ENCODE peak calls at places on chromosomes 16 and 17, in five cellular contexts. Q is cardiac fibroblast; M is CD8-positive, alpha-beta T cell; E is OCI-LY7; F is lower leg skin. U is an unnamed sample.

GRCh38 chr17:40100669-40101366 is 429 bp upstream of the NR1D1 start:
- DNase-seq in Q (peak; percentile 99), M (peak; percentile 67), E (peak; percentile 93), F (peak; percentile 99), U (peak; percentile 96)

GRCh38 chr17:44636562-44636961 is 19.7 kb upstream of the MEIOC start:
- DNase-seq in Q (peak; percentile 70), M (no peak), E (peak; percentile 45), F (no peak), U (no peak)

GRCh38 chr16:6231351-6231750 is 1101.3 kb upstream of the RBFOX1 start:
- DNase-seq in Q (no peak), M (no peak), E (no peak), F (no peak), U (no peak)

GRCh38 chr16:24279982-24280381 is 23.8 kb downstream of the CACNG3 start:
- DNase-seq in Q (no peak), M (no peak), E (no peak), F (no peak), U (no peak)

GRCh38 chr16:20918486-20919239 is 18.1 kb downstream of the LYRM1 start:
- DNase-seq in Q (peak; percentile 83), M (no peak), E (no peak), F (peak; percentile 44), U (no peak)

GRCh38 chr16:78140818-78141466 is 41.5 kb downstream of the WWOX start:
- DNase-seq in Q (no peak), M (no peak), E (no peak), F (no peak), U (no peak)

GRCh38 chr16:4500283-4500682 is 24.1 kb downstream of the HMOX2 start:
- DNase-seq in Q (peak; percentile 87), M (no peak), E (no peak), F (peak; percentile 41), U (no peak)

GRCh38 chr17:28849281-28849680 is 5.5 kb upstream of the ERAL1 start:
- DNase-seq in Q (no peak), M (no peak), E (no peak), F (no peak), U (no peak)

GRCh38 chr16:81932668-81933067 is 78.6 kb downstream of the SDR42E1 start:
- DNase-seq in Q (no peak), M (no peak), E (no peak), F (no peak), U (no peak)

GRCh38 chr17:66185842-66186241 is 6.1 kb downstream of the CEP112 start:
- DNase-seq in Q (no peak), M (no peak), E (no peak), F (no peak), U (no peak)

GRCh38 chr16:967077-967541 is 3.7 kb downstream of the LMF1 start:
- DNase-seq in Q (no peak), M (no peak), E (no peak), F (no peak), U (no peak)

GRCh38 chr16:83967091-83967490 is 953 bp upstream of the NECAB2 start:
- DNase-seq in Q (no peak), M (no peak), E (no peak), F (no peak), U (no peak)

GRCh38 chr17:12898110-12898509 is 108.8 kb downstream of the ARHGAP44 start:
- DNase-seq in Q (no peak), M (no peak), E (no peak), F (no peak), U (no peak)

GRCh38 chr16:87501117-87501516 is 8.3 kb upstream of the ZCCHC14 start:
- DNase-seq in Q (no peak), M (no peak), E (no peak), F (no peak), U (no peak)

GRCh38 chr17:39016193-39017153 is 49.3 kb upstream of the FBXO47 start:
- DNase-seq in Q (peak; percentile 68), M (no peak), E (no peak), F (no peak), U (no peak)

GRCh38 chr17:69723741-69724140 is 309.2 kb downstream of the MAP2K6 start:
- DNase-seq in Q (peak; percentile 38), M (no peak), E (no peak), F (no peak), U (no peak)
- TF ChIP-seq CTCF in Q (peak; percentile 21), M (no peak), E (peak; percentile 31), F (no peak), U (no peak)

DNA sequence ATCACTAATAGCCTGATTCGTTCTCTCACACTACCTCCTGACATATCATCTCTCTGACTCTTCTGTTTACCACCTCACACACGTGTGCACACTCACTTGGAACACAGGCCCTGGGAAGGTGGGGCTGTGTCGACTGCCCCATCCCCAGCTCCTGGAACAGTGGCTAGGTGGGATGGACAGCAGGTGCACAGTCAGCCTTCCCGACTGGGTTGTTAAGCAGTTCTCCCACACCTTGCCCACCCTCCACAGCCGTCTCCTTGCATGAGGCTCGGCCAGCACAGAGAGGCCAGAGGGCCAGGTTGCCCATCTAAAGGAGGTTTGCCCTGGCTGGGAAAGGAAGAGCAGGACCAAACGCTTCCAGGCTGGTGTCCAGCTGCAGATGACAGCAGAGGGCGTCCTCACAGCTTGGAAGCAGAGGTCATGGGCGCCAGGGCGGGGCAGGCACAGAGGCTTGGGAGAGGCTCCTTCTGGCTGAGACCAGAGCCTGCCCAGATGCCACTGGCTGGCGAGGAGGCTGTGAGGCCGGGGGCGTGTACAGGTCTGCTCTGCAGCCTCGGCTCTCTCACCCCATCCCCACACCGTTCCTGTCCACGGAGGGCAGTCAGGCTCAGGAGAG is 92.8 kb downstream of the AMFR start:
- DNase-seq in Q (peak; percentile 67), M (no peak), E (no peak), F (peak; percentile 54), U (no peak)
- TF ChIP-seq CTCF in Q (peak; percentile 51), M (no peak), E (no peak), F (no peak), U (peak; percentile 60)

DNA sequence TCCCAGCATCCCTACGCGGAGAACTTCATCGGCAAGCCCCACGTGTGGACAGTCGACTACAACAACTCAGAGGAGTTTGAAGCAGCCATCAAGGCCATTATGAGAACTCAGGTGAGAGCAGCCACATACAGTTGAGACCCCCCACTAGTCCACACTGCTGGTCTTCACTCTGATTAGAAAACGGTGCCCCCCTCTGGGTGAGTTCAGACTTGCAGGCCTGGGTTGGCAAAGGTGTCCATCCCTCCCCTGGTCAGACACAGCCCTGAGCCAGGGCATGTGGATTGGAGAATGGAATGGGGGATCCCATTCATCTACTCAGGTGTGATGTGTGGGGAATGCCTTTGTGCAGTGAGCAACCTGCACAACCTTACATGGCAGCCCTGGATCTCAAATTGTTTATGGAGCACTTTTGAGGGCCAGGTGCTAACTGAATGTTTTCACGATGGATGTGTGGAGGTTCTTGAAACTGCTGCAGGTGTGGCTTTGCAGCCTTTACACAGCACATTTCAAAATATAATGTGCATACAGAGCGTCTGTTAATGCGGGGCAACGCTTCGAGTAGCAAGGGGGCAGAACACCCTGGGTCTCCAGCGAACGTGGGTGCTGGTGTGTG is 72.6 kb downstream of the MGAT5B start:
- DNase-seq in Q (no peak), M (no peak), E (peak; percentile 58), F (no peak), U (no peak)
- TF ChIP-seq CTCF in Q (peak; percentile 10), M (no peak), E (peak; percentile 79), F (no peak), U (peak; percentile 37)

GRCh38 chr16:50767197-50767596 is 25.3 kb downstream of the CYLD start:
- DNase-seq in Q (no peak), M (no peak), E (no peak), F (no peak), U (no peak)
- TF ChIP-seq CTCF in Q (no peak), M (no peak), E (no peak), F (no peak), U (no peak)

DNA sequence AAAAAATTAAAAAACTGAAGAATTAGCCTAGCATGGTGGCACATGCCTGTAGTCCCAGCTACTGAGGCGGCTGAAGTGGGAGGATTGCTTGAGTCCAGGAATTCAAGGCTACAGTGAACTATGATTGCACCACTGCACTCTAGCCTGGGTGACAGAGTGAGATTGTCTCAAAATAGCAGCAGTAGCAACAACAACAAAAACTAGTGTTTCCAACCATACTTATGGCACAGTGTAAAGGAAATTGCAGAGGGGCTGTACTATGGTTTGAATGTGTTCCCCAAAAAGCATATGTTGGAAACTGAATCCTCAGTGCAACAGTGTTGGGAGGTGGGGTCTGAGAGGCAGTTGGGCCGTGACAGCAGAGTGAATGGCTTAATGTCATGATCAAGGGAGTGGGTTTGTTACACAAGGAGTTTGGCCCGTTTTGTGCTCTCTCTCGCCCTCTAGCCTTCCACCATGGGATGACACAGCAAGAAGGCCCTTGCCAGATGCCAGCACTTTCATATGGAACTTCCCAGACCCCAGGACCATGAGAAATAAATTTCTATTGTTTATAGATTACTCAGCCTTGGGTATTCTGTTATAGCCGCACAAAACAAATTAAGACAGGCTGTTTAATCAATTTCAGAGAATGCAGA is 70.0 kb downstream of the PGS1 start:
- DNase-seq in Q (no peak), M (no peak), E (no peak), F (no peak), U (no peak)
- TF ChIP-seq CTCF in Q (peak; percentile 25), M (no peak), E (peak; percentile 65), F (no peak), U (peak; percentile 56)

GRCh38 chr16:30352488-30353401 is 2.4 kb downstream of the CD2BP2 start:
- DNase-seq in Q (no peak), M (no peak), E (peak; percentile 37), F (no peak), U (no peak)
- TF ChIP-seq CTCF in Q (peak; percentile 22), M (no peak), E (peak; percentile 50), F (no peak), U (peak; percentile 63)

DNA sequence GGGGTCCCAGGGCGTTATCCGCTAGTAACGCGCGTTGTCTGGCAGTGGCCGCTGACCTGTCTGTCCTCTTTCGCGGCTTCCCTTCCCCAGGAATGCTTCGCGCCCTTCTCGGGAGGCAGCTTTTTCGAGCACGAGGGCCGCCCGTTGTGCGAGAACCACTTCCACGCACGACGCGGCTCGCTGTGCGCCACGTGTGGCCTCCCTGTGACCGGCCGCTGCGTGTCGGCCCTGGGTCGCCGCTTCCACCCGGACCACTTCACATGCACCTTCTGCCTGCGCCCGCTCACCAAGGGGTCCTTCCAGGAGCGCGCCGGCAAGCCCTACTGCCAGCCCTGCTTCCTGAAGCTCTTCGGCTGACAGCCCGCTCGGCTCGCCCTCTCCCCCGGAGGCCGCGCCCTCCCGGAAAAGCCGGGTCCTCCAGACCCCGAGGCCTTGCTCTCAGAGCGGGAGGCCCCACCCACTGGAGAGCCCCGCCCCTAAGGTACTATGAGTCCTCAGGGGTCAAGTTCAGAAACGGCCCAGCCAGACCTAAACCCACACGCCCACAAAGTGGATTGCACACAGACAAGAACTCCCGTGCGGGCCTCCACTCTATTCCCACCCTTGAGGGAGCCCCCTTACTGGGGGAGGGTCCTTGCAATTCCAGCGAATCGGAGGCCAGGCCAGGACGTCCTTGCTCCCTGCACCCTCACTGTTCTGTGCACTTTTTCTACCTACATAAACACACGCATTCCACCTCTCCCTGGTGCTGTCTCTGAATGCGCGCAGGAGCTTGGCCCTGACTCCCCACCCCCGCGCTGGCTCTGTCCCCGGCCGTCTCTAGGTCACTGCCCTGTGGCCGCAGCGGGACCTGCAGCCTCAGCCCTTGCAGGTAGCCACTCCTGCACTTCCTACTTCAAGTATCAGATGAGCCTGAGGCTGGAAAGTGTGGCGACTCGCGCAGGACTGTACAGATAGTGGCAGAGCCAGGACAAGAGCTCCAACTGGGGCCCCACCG is 5.4 kb upstream of the SLC5A2 start:
- DNase-seq in Q (no peak), M (no peak), E (no peak), F (no peak), U (no peak)
- TF ChIP-seq CTCF in Q (no peak), M (no peak), E (no peak), F (no peak), U (peak; percentile 52)